ENCODE peak calls at places on chromosomes 16 and 17, in five cellular contexts. One of them, this sample, is unnamed.

GRCh38 chr17:36148559-36149295 is 27.7 kb downstream of the TBC1D3B start:
- DNase-seq in astrocyte of the hippocampus: peak
- DNase-seq in activated naive CD4-positive, alpha-beta T cell treated with anti-CD3 and anti-CD28 coated beads, Interleukin-2, amount 50 U/mL, for 16 hours: peak
- DNase-seq in NCI-H2171: peak
- DNase-seq in ovary: peak
- DNase-seq in this sample: peak

GRCh38 chr16:52630711-52631110 is 83.8 kb upstream of the TOX3 start:
- DNase-seq in astrocyte of the hippocampus: no peak
- DNase-seq in activated naive CD4-positive, alpha-beta T cell treated with anti-CD3 and anti-CD28 coated beads, Interleukin-2, amount 50 U/mL, for 16 hours: no peak
- DNase-seq in NCI-H2171: no peak
- DNase-seq in ovary: no peak
- DNase-seq in this sample: no peak

GRCh38 chr17:2905269-2905668 is 109.0 kb downstream of the RAP1GAP2 start:
- DNase-seq in astrocyte of the hippocampus: no peak
- DNase-seq in activated naive CD4-positive, alpha-beta T cell treated with anti-CD3 and anti-CD28 coated beads, Interleukin-2, amount 50 U/mL, for 16 hours: no peak
- DNase-seq in NCI-H2171: no peak
- DNase-seq in ovary: no peak
- DNase-seq in this sample: no peak

GRCh38 chr17:6603746-6604325 is 36.7 kb downstream of the KIAA0753 start:
- DNase-seq in astrocyte of the hippocampus: peak
- DNase-seq in activated naive CD4-positive, alpha-beta T cell treated with anti-CD3 and anti-CD28 coated beads, Interleukin-2, amount 50 U/mL, for 16 hours: no peak
- DNase-seq in NCI-H2171: no peak
- DNase-seq in ovary: peak
- DNase-seq in this sample: no peak

GRCh38 chr16:21097151-21097550 is 53.5 kb downstream of the DNAH3 start:
- DNase-seq in astrocyte of the hippocampus: peak
- DNase-seq in activated naive CD4-positive, alpha-beta T cell treated with anti-CD3 and anti-CD28 coated beads, Interleukin-2, amount 50 U/mL, for 16 hours: no peak
- DNase-seq in NCI-H2171: no peak
- DNase-seq in ovary: no peak
- DNase-seq in this sample: peak

GRCh38 chr16:15672514-15673167 is 22.6 kb downstream of the NDE1 start:
- DNase-seq in astrocyte of the hippocampus: peak
- DNase-seq in activated naive CD4-positive, alpha-beta T cell treated with anti-CD3 and anti-CD28 coated beads, Interleukin-2, amount 50 U/mL, for 16 hours: peak
- DNase-seq in NCI-H2171: no peak
- DNase-seq in ovary: peak
- DNase-seq in this sample: peak

GRCh38 chr16:50683689-50684374 is 2.7 kb upstream of the SNX20 start:
- DNase-seq in astrocyte of the hippocampus: no peak
- DNase-seq in activated naive CD4-positive, alpha-beta T cell treated with anti-CD3 and anti-CD28 coated beads, Interleukin-2, amount 50 U/mL, for 16 hours: no peak
- DNase-seq in NCI-H2171: no peak
- DNase-seq in ovary: no peak
- DNase-seq in this sample: no peak

GRCh38 chr16:12289175-12290063 is 312.9 kb downstream of the SNX29 start:
- DNase-seq in astrocyte of the hippocampus: no peak
- DNase-seq in activated naive CD4-positive, alpha-beta T cell treated with anti-CD3 and anti-CD28 coated beads, Interleukin-2, amount 50 U/mL, for 16 hours: no peak
- DNase-seq in NCI-H2171: no peak
- DNase-seq in ovary: no peak
- DNase-seq in this sample: no peak

GRCh38 chr16:10333321-10334032 is 52.4 kb upstream of the ATF7IP2 start:
- DNase-seq in astrocyte of the hippocampus: no peak
- DNase-seq in activated naive CD4-positive, alpha-beta T cell treated with anti-CD3 and anti-CD28 coated beads, Interleukin-2, amount 50 U/mL, for 16 hours: no peak
- DNase-seq in NCI-H2171: no peak
- DNase-seq in ovary: no peak
- DNase-seq in this sample: no peak

GRCh38 chr17:45261577-45262515 is at the start of gene SPATA32:
- DNase-seq in astrocyte of the hippocampus: peak
- DNase-seq in activated naive CD4-positive, alpha-beta T cell treated with anti-CD3 and anti-CD28 coated beads, Interleukin-2, amount 50 U/mL, for 16 hours: peak
- DNase-seq in NCI-H2171: no peak
- DNase-seq in ovary: peak
- DNase-seq in this sample: no peak

GRCh38 chr17:30449480-30449879 is 27.7 kb upstream of the GOSR1 start:
- DNase-seq in astrocyte of the hippocampus: peak
- DNase-seq in activated naive CD4-positive, alpha-beta T cell treated with anti-CD3 and anti-CD28 coated beads, Interleukin-2, amount 50 U/mL, for 16 hours: no peak
- DNase-seq in NCI-H2171: no peak
- DNase-seq in ovary: peak
- DNase-seq in this sample: peak

GRCh38 chr17:193841-194806 is 12.7 kb upstream of the DOC2B start:
- DNase-seq in astrocyte of the hippocampus: no peak
- DNase-seq in activated naive CD4-positive, alpha-beta T cell treated with anti-CD3 and anti-CD28 coated beads, Interleukin-2, amount 50 U/mL, for 16 hours: peak
- DNase-seq in NCI-H2171: peak
- DNase-seq in ovary: no peak
- DNase-seq in this sample: no peak

GRCh38 chr16:29858149-29858899 is 4.7 kb downstream of the CDIPT start:
- DNase-seq in astrocyte of the hippocampus: peak
- DNase-seq in activated naive CD4-positive, alpha-beta T cell treated with anti-CD3 and anti-CD28 coated beads, Interleukin-2, amount 50 U/mL, for 16 hours: no peak
- DNase-seq in NCI-H2171: no peak
- DNase-seq in ovary: no peak
- DNase-seq in this sample: no peak

GRCh38 chr16:15857779-15858560 is 1.1 kb upstream of the MYH11 start:
- DNase-seq in astrocyte of the hippocampus: peak
- DNase-seq in activated naive CD4-positive, alpha-beta T cell treated with anti-CD3 and anti-CD28 coated beads, Interleukin-2, amount 50 U/mL, for 16 hours: no peak
- DNase-seq in NCI-H2171: no peak
- DNase-seq in ovary: peak
- DNase-seq in this sample: no peak

GRCh38 chr17:4858880-4859260 is 25.7 kb downstream of the MINK1 start:
- DNase-seq in astrocyte of the hippocampus: peak
- DNase-seq in activated naive CD4-positive, alpha-beta T cell treated with anti-CD3 and anti-CD28 coated beads, Interleukin-2, amount 50 U/mL, for 16 hours: no peak
- DNase-seq in NCI-H2171: no peak
- DNase-seq in ovary: peak
- DNase-seq in this sample: peak

GRCh38 chr17:802481-802880 is 20.3 kb downstream of the MRM3 start:
- DNase-seq in astrocyte of the hippocampus: no peak
- DNase-seq in activated naive CD4-positive, alpha-beta T cell treated with anti-CD3 and anti-CD28 coated beads, Interleukin-2, amount 50 U/mL, for 16 hours: no peak
- DNase-seq in NCI-H2171: no peak
- DNase-seq in ovary: no peak
- DNase-seq in this sample: no peak

GRCh38 chr17:2828396-2829038 is 32.3 kb downstream of the RAP1GAP2 start:
- DNase-seq in astrocyte of the hippocampus: peak
- DNase-seq in activated naive CD4-positive, alpha-beta T cell treated with anti-CD3 and anti-CD28 coated beads, Interleukin-2, amount 50 U/mL, for 16 hours: peak
- DNase-seq in NCI-H2171: peak
- DNase-seq in ovary: peak
- DNase-seq in this sample: peak

GRCh38 chr17:65020284-65020683 is 36.3 kb downstream of the GNA13 start:
- DNase-seq in astrocyte of the hippocampus: no peak
- DNase-seq in activated naive CD4-positive, alpha-beta T cell treated with anti-CD3 and anti-CD28 coated beads, Interleukin-2, amount 50 U/mL, for 16 hours: no peak
- DNase-seq in NCI-H2171: no peak
- DNase-seq in ovary: no peak
- DNase-seq in this sample: peak

GRCh38 chr16:47565454-47565853 is 104.3 kb downstream of the PHKB start:
- DNase-seq in astrocyte of the hippocampus: peak
- DNase-seq in activated naive CD4-positive, alpha-beta T cell treated with anti-CD3 and anti-CD28 coated beads, Interleukin-2, amount 50 U/mL, for 16 hours: no peak
- DNase-seq in NCI-H2171: no peak
- DNase-seq in ovary: no peak
- DNase-seq in this sample: peak

GRCh38 chr17:73694491-73694890 is 50.2 kb upstream of the SDK2 start:
- DNase-seq in astrocyte of the hippocampus: no peak
- DNase-seq in activated naive CD4-positive, alpha-beta T cell treated with anti-CD3 and anti-CD28 coated beads, Interleukin-2, amount 50 U/mL, for 16 hours: no peak
- DNase-seq in NCI-H2171: no peak
- DNase-seq in ovary: no peak
- DNase-seq in this sample: no peak

GRCh38 chr17:38667787-38668122 is 7.0 kb downstream of the EPOP start:
- DNase-seq in astrocyte of the hippocampus: no peak
- DNase-seq in activated naive CD4-positive, alpha-beta T cell treated with anti-CD3 and anti-CD28 coated beads, Interleukin-2, amount 50 U/mL, for 16 hours: no peak
- DNase-seq in NCI-H2171: no peak
- DNase-seq in ovary: no peak
- DNase-seq in this sample: no peak

GRCh38 chr17:36940313-36941264 is 3.3 kb downstream of the LHX1 start:
- DNase-seq in astrocyte of the hippocampus: no peak
- DNase-seq in activated naive CD4-positive, alpha-beta T cell treated with anti-CD3 and anti-CD28 coated beads, Interleukin-2, amount 50 U/mL, for 16 hours: no peak
- DNase-seq in NCI-H2171: no peak
- DNase-seq in ovary: no peak
- DNase-seq in this sample: no peak

GRCh38 chr17:8152981-8153549 is 861 bp upstream of the PER1 start:
- DNase-seq in astrocyte of the hippocampus: no peak
- DNase-seq in activated naive CD4-positive, alpha-beta T cell treated with anti-CD3 and anti-CD28 coated beads, Interleukin-2, amount 50 U/mL, for 16 hours: no peak
- DNase-seq in NCI-H2171: no peak
- DNase-seq in ovary: peak
- DNase-seq in this sample: no peak

GRCh38 chr16:3173892-3174617 is 13.9 kb upstream of the OR1F1 start:
- DNase-seq in astrocyte of the hippocampus: no peak
- DNase-seq in activated naive CD4-positive, alpha-beta T cell treated with anti-CD3 and anti-CD28 coated beads, Interleukin-2, amount 50 U/mL, for 16 hours: no peak
- DNase-seq in NCI-H2171: no peak
- DNase-seq in ovary: no peak
- DNase-seq in this sample: no peak

GRCh38 chr16:14668556-14669223 is 25.4 kb downstream of the PLA2G10 start:
- DNase-seq in astrocyte of the hippocampus: no peak
- DNase-seq in activated naive CD4-positive, alpha-beta T cell treated with anti-CD3 and anti-CD28 coated beads, Interleukin-2, amount 50 U/mL, for 16 hours: no peak
- DNase-seq in NCI-H2171: no peak
- DNase-seq in ovary: no peak
- DNase-seq in this sample: no peak

GRCh38 chr16:53111078-53111776 is 56.4 kb downstream of the CHD9 start:
- DNase-seq in astrocyte of the hippocampus: no peak
- DNase-seq in activated naive CD4-positive, alpha-beta T cell treated with anti-CD3 and anti-CD28 coated beads, Interleukin-2, amount 50 U/mL, for 16 hours: no peak
- DNase-seq in NCI-H2171: no peak
- DNase-seq in ovary: no peak
- DNase-seq in this sample: no peak

GRCh38 chr16:61915569-61915968 is 120.7 kb downstream of the CDH8 start:
- DNase-seq in astrocyte of the hippocampus: no peak
- DNase-seq in activated naive CD4-positive, alpha-beta T cell treated with anti-CD3 and anti-CD28 coated beads, Interleukin-2, amount 50 U/mL, for 16 hours: no peak
- DNase-seq in NCI-H2171: no peak
- DNase-seq in ovary: no peak
- DNase-seq in this sample: no peak

GRCh38 chr16:21208429-21208828 is 2.9 kb downstream of the ZP2 start:
- DNase-seq in astrocyte of the hippocampus: no peak
- DNase-seq in activated naive CD4-positive, alpha-beta T cell treated with anti-CD3 and anti-CD28 coated beads, Interleukin-2, amount 50 U/mL, for 16 hours: no peak
- DNase-seq in NCI-H2171: no peak
- DNase-seq in ovary: no peak
- DNase-seq in this sample: no peak

GRCh38 chr17:40179923-40180659 is 2.8 kb downstream of the RAPGEFL1 start:
- DNase-seq in astrocyte of the hippocampus: peak
- DNase-seq in activated naive CD4-positive, alpha-beta T cell treated with anti-CD3 and anti-CD28 coated beads, Interleukin-2, amount 50 U/mL, for 16 hours: no peak
- DNase-seq in NCI-H2171: no peak
- DNase-seq in ovary: no peak
- DNase-seq in this sample: peak

GRCh38 chr16:59370717-59371116 is 636.6 kb upstream of the GOT2 start:
- DNase-seq in astrocyte of the hippocampus: no peak
- DNase-seq in activated naive CD4-positive, alpha-beta T cell treated with anti-CD3 and anti-CD28 coated beads, Interleukin-2, amount 50 U/mL, for 16 hours: no peak
- DNase-seq in NCI-H2171: no peak
- DNase-seq in ovary: no peak
- DNase-seq in this sample: no peak